ENCODE peak calls at places on chromosomes 16 and 17, in eight cellular contexts. Q is HCT116, H is A549, F is K562, B is WTC11, P is SK-N-SH, W is GM12878, Y is endothelial cell of umbilical vein. X is an unnamed sample.

GRCh38 chr17:36182176-36183000 is 6.0 kb upstream of the TBC1D3B start:
- DNase-seq in Y (no peak), P (no peak), W (no peak), Q (no peak), F (no peak), H (no peak), B (peak; percentile 68), X (no peak)

GRCh38 chr16:87241135-87241771 is 75.9 kb downstream of the C16orf95 start:
- DNase-seq in P (no peak), W (no peak), Y (no peak), B (no peak), F (no peak), Q (no peak), H (no peak), X (no peak)

GRCh38 chr17:31508310-31509094 is 117.0 kb downstream of the RAB11FIP4 start:
- DNase-seq in Q (no peak), H (peak; percentile 41), B (peak; percentile 40), Y (no peak), F (peak; percentile 30), P (no peak), W (peak; percentile 69), X (no peak)

GRCh38 chr17:52740006-52740405 is 581.5 kb upstream of the CA10 start:
- DNase-seq in Y (no peak), H (no peak), W (no peak), F (no peak), Q (no peak), B (no peak), P (no peak), X (no peak)

GRCh38 chr16:85360323-85361277 is 248.3 kb upstream of the CIBAR2 start:
- DNase-seq in W (no peak), H (no peak), Q (no peak), B (no peak), F (no peak), Y (no peak), P (peak; percentile 88), X (no peak)

GRCh38 chr17:72622661-72623433 is 469.6 kb downstream of the SLC39A11 start:
- DNase-seq in P (no peak), F (no peak), B (no peak), H (no peak), W (no peak), Y (no peak), Q (peak; percentile 83), X (no peak)

GRCh38 chr17:7114875-7115614 is 423 bp upstream of the ASGR2 start:
- DNase-seq in Q (no peak), W (no peak), H (no peak), F (no peak), Y (no peak), B (no peak), P (no peak), X (no peak)

GRCh38 chr16:28931801-28932225 is at the start of gene CD19:
- DNase-seq in F (no peak), W (no peak), P (no peak), Y (no peak), Q (no peak), B (no peak), H (no peak), X (no peak)

GRCh38 chr16:51941412-51941811 is 605.5 kb downstream of the TOX3 start:
- DNase-seq in P (no peak), B (no peak), Y (no peak), F (no peak), H (no peak), W (no peak), Q (no peak), X (no peak)

GRCh38 chr17:47281246-47281645 is 27.6 kb downstream of the ITGB3 start:
- DNase-seq in H (no peak), Q (no peak), P (no peak), B (no peak), F (no peak), Y (no peak), W (no peak), X (no peak)

GRCh38 chr16:89490386-89491237 is at the start of gene ANKRD11:
- DNase-seq in P (peak; percentile 100), F (peak; percentile 99), B (peak; percentile 99), Y (peak; percentile 100), W (peak; percentile 99), H (peak; percentile 100), Q (peak; percentile 100), X (peak; percentile 97)

GRCh38 chr16:8729779-8730334 is 55.4 kb downstream of the ABAT start:
- DNase-seq in Q (no peak), F (no peak), Y (no peak), B (no peak), H (no peak), P (no peak), W (no peak), X (no peak)

GRCh38 chr16:30491744-30492308 is 19.3 kb downstream of the ITGAL start:
- DNase-seq in Y (peak; percentile 74), B (no peak), H (peak; percentile 80), W (no peak), Q (no peak), P (no peak), F (peak; percentile 62), X (no peak)

GRCh38 chr16:2091722-2092620 is 43.7 kb downstream of the PKD1 start:
- DNase-seq in P (peak; percentile 41), Q (no peak), Y (no peak), B (peak; percentile 50), W (no peak), F (no peak), H (no peak), X (peak; percentile 71)

GRCh38 chr16:67946966-67947558 is 3.1 kb upstream of the LCAT start:
- DNase-seq in P (no peak), W (no peak), Q (no peak), H (no peak), Y (no peak), B (no peak), F (no peak), X (no peak)

GRCh38 chr16:67944690-67945391 is 921 bp upstream of the LCAT start:
- DNase-seq in F (no peak), B (no peak), H (no peak), Q (no peak), P (no peak), W (no peak), Y (no peak), X (no peak)

GRCh38 chr16:67948015-67948414 is 4.1 kb upstream of the LCAT start:
- DNase-seq in Q (no peak), P (no peak), F (no peak), Y (no peak), B (no peak), H (no peak), W (no peak), X (no peak)

GRCh38 chr16:67945392-67945933 is 1.5 kb upstream of the LCAT start:
- DNase-seq in B (no peak), Y (no peak), P (no peak), W (no peak), H (no peak), F (no peak), Q (no peak), X (no peak)

GRCh38 chr16:67946128-67946569 is 2.2 kb upstream of the LCAT start:
- DNase-seq in H (no peak), W (no peak), B (no peak), Q (no peak), P (no peak), Y (no peak), F (no peak), X (no peak)
- TF ChIP-seq MAX in H (no peak), W (no peak), B (no peak), Q (no peak), P (no peak), Y (no peak), F (no peak), X (no peak)

DNA sequence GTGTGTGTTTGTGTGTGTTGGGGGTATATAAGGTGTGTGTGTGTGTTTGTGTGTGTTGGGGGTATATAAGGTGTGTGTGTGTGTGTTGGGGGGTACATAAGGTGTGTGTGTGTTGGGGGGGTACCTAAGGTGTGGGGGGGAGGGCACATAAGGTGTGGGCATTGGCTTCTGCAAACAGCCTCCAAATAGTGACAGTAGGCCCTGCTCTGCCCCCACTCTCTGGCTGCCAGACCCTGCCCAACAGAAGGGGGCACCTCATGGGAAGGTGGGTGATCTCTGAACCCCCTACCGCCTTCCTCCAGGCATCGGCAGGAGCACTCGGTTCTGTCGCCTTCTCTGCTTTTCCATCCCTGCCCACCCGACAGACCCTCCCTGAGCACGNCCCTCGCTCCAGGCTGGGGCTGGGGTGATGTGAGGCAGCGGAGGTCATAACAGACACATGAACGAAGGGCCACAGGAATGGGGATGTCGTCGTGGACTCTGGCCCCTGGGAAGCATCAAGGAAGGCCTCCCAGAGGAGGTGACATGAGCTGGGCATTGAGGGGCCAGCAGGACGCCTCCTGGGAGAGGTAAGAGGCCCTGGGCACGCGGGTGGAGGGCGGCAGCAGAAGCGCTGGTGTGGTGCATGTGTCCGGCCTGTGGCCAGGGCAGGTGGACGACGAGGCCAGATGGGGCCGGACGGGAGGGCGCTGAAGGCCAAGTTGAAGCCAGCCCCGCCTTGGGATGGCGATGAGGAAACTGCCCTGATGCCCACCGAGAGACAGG is 136.6 kb upstream of the RPH3AL start:
- DNase-seq in Q (peak; percentile 54), P (peak; percentile 67), W (no peak), B (peak; percentile 48), F (peak; percentile 6), Y (peak; percentile 51), H (peak; percentile 86), X (no peak)
- TF ChIP-seq MAX in Q (peak; percentile 96), P (no peak), W (no peak), B (peak; percentile 82), F (peak; percentile 47), Y (peak; percentile 9), H (peak; percentile 98), X (peak; percentile 93)

DNA sequence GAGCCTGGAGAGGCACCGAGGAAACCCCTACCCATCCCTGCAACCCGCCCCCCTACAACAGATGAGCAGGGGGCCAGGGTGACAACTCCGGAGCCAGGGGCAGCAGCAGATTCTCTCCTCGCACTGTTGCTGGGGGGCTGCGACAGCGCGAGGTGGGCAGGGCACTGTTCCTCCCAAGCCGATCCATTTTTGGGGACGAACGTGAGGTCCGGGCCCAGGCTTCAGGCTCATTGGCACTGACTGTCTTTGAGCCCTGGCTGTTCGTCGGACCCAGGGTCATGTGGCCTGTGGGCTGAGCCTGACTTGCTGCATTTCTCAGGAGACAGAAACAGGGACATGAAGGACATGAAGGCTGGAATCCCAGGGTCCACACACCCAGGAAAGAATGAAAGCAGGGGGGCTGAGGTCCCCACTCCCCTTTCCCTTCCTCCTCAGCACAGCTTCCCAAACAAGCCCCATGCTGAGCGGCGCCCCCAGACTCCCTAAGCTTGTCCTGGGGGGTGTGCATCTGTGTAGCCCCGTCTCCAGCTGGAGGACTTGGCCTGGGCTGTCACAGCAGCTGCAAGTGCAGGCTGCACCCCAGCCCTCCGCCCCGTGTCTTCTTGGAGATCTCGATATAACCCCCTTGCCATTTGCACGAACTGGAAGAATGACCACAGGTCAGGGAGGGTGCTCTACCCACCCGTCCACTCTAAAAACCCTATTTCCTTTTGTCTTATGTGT is 18.7 kb downstream of the CEP295NL start:
- DNase-seq in F (no peak), Q (no peak), B (no peak), W (no peak), Y (no peak), P (no peak), H (no peak), X (no peak)
- TF ChIP-seq MAX in F (no peak), Q (no peak), B (no peak), W (no peak), Y (no peak), P (no peak), H (no peak), X (no peak)

GRCh38 chr17:17528696-17529652 is 32.8 kb upstream of the RASD1 start:
- DNase-seq in W (no peak), P (no peak), Q (no peak), H (no peak), B (no peak), Y (no peak), F (no peak), X (no peak)
- TF ChIP-seq MAX in W (no peak), P (no peak), Q (no peak), H (no peak), B (no peak), Y (no peak), F (no peak), X (no peak)

GRCh38 chr17:13114601-13115024 is 96.8 kb upstream of the ELAC2 start:
- DNase-seq in P (peak; percentile 69), W (no peak), F (peak; percentile 37), H (peak; percentile 47), Q (peak; percentile 13), B (peak; percentile 69), Y (no peak), X (peak; percentile 43)
- TF ChIP-seq MAX in P (no peak), W (no peak), F (no peak), H (no peak), Q (no peak), B (no peak), Y (no peak), X (peak; percentile 8)

X was measured in H1.